ENCODE peak calls at places on chromosomes 1 and 21, in five cellular contexts. R, C, J, F and N are unnamed samples.
A peak's percentile ranks its signal among the peaks of the same experiment; 100 is the strongest.

GRCh38 chr1:25063591-25064416 is 133.7 kb upstream of the RUNX3 start:
- DNase-seq in F (no peak), J (no peak), R (no peak), C (no peak), N (peak; percentile 15)

GRCh38 chr21:36321325-36322082 is 1.5 kb downstream of the MORC3 start:
- DNase-seq in F (no peak), C (peak; percentile 21), R (peak; percentile 77), J (peak; percentile 42), N (no peak)

GRCh38 chr1:45001011-45001481 is 10.1 kb downstream of the HECTD3 start:
- DNase-seq in F (no peak), C (no peak), R (peak; percentile 63), J (no peak), N (peak; percentile 4)

GRCh38 chr1:22751124-22751531 is 40.5 kb downstream of the EPHB2 start:
- DNase-seq in F (no peak), R (peak; percentile 13), J (no peak), C (no peak), N (no peak)

GRCh38 chr21:46127239-46128105 is 27.9 kb downstream of the FTCD start:
- DNase-seq in J (no peak), R (no peak), C (no peak), F (no peak), N (no peak)

GRCh38 chr1:109724933-109725332 is 12.9 kb downstream of the GSTM5 start:
- DNase-seq in J (no peak), C (no peak), R (no peak), F (no peak), N (no peak)

GRCh38 chr21:45970674-45971486 is 10.7 kb upstream of the COL6A1 start:
- DNase-seq in C (peak; percentile 24), J (peak; percentile 25), F (no peak), R (peak; percentile 30), N (no peak)

GRCh38 chr1:61083014-61083798 is 845 bp downstream of the NFIA start:
- DNase-seq in F (peak; percentile 62), R (no peak), J (no peak), C (peak; percentile 13), N (no peak)

GRCh38 chr1:156706647-156707008 is 1.2 kb upstream of the CRABP2 start:
- DNase-seq in R (peak; percentile 60), C (no peak), J (no peak), F (no peak), N (no peak)

GRCh38 chr1:89603651-89604413 is 29.1 kb upstream of the LRRC8C start:
- DNase-seq in F (no peak), C (no peak), R (no peak), J (no peak), N (peak; percentile 57)

GRCh38 chr1:202199141-202199889 is 5.7 kb downstream of the LGR6 start:
- DNase-seq in J (no peak), R (no peak), C (no peak), F (no peak), N (no peak)

GRCh38 chr21:28640326-28640725 is 352.4 kb downstream of the LTN1 start:
- DNase-seq in F (no peak), C (no peak), R (no peak), J (no peak), N (no peak)